ENCODE peak calls at places on chromosome 2, in five cellular contexts. H is Peyer's patch, J is GM23338, P is activated B cell treated with CpG ODN at 0.5 μM for 24 hours, O is foreskin fibroblast. T is an unnamed sample.

GRCh38 chr2:20540587-20541304 is 93.9 kb downstream of the RHOB start:
- DNase-seq in H (peak; percentile 20), J (no peak), P (no peak), O (no peak), T (no peak)

GRCh38 chr2:162244559-162245031 is 1.4 kb upstream of the FAP start:
- DNase-seq in P (no peak), J (no peak), H (no peak), O (peak; percentile 87), T (no peak)

GRCh38 chr2:165877565-165878550 is 75.7 kb downstream of the TTC21B start:
- DNase-seq in P (no peak), O (peak; percentile 70), J (no peak), H (no peak), T (no peak)

GRCh38 chr2:121110924-121111323 is 174.1 kb downstream of the TFCP2L1 start:
- DNase-seq in P (no peak), J (no peak), O (no peak), H (no peak), T (no peak)

GRCh38 chr2:128422571-128422970 is 103.9 kb upstream of the HS6ST1 start:
- DNase-seq in J (no peak), O (peak; percentile 94), P (no peak), H (no peak), T (no peak)

GRCh38 chr2:232321156-232321816 is 57.3 kb upstream of the ALPP start:
- DNase-seq in J (peak; percentile 74), P (no peak), O (no peak), H (peak; percentile 45), T (no peak)

GRCh38 chr2:196252408-196253114 is 81.2 kb upstream of the STK17B start:
- DNase-seq in P (no peak), O (no peak), H (no peak), J (no peak), T (no peak)

GRCh38 chr2:232249096-232249495 is 129.5 kb upstream of the ALPP start:
- DNase-seq in O (no peak), P (no peak), H (no peak), J (no peak), T (no peak)

GRCh38 chr2:174153757-174154680 is 94.3 kb downstream of the OLA1 start:
- DNase-seq in H (no peak), J (no peak), P (no peak), O (peak; percentile 75), T (no peak)

GRCh38 chr2:173427887-173428683 is 73.4 kb downstream of the CDCA7 start:
- DNase-seq in P (no peak), O (peak; percentile 20), H (no peak), J (no peak), T (no peak)

GRCh38 chr2:239548491-239548890 is 147.7 kb upstream of the HDAC4 start:
- DNase-seq in P (no peak), O (no peak), H (no peak), J (no peak), T (peak; percentile 20)

GRCh38 chr2:71129891-71130324 is at the start of gene MCEE:
- DNase-seq in H (peak; percentile 96), P (no peak), O (peak; percentile 77), J (peak; percentile 96), T (peak; percentile 92)

GRCh38 chr2:68971591-68972231 is 2.7 kb upstream of the GKN1 start:
- DNase-seq in P (no peak), O (peak; percentile 92), J (no peak), H (no peak), T (no peak)

GRCh38 chr2:30149513-30149912 is 2.7 kb downstream of the YPEL5 start:
- DNase-seq in O (no peak), J (peak; percentile 80), P (no peak), H (no peak), T (no peak)

GRCh38 chr2:140498360-140498759 is 1632.5 kb downstream of the LRP1B start:
- DNase-seq in J (no peak), O (no peak), P (no peak), H (no peak), T (no peak)

GRCh38 chr2:100200985-100201384 is 58.6 kb upstream of the AFF3 start:
- DNase-seq in P (no peak), J (no peak), H (no peak), O (peak; percentile 9), T (no peak)

GRCh38 chr2:38489846-38490245 is 112.8 kb upstream of the ATL2 start:
- DNase-seq in J (no peak), O (no peak), P (no peak), H (no peak), T (no peak)

GRCh38 chr2:75031171-75031570 is 72.7 kb downstream of the POLE4 start:
- DNase-seq in O (no peak), J (no peak), H (no peak), P (no peak), T (no peak)

GRCh38 chr2:109736177-109736827 is 57.8 kb upstream of the RGPD5 start:
- DNase-seq in J (peak; percentile 53), P (no peak), H (peak; percentile 32), O (peak; percentile 47), T (peak; percentile 43)

GRCh38 chr2:101967826-101968498 is 23.8 kb upstream of the IL1R2 start:
- DNase-seq in O (peak; percentile 66), H (no peak), P (no peak), J (no peak), T (no peak)

DNA sequence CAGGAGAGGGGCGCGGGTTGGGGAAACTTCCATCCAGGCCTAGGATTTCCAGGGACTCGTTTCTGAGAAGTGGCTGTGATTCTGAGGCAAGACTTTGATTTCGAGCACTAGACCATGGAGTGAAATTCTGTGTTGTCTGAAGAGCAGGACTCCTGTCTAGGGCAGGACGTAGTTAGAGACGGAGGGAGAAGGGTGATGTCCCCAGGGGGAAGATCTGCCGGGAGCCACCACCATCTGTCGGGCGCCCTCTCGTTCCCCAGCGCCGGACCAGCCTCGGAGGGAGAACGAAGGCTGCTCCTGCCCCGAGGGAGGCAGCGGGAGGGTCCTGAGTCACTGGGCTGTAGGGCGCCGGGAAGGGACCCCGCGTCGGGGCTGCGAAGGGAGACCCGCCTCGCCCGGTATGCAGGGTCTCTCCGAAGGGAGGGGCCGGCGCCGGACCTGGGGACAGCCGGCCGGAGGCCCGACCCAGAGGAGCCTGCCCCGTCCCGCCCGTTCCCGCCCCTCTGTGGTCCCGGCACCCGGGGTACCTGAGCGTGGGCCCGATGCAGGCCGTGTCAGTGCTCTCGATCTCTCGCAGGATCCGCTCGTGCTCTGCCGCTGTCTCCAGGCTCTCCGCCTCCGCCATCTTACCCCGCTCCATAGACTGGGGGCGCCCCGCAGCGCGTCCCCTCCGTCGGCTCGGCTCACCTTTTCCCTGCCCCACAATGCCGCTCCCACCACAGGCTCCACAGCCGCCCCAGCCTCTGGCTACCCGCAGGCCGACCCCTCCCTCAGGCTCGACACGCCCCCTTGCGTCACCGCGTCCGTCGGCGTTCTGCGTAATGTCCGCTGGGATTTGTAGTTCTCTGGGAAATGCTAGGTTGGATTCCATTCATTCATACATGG is at the start of gene EXOC6B:
- DNase-seq in J (peak; percentile 98), O (peak; percentile 83), P (peak; percentile 79), H (peak; percentile 96), T (peak; percentile 97)
- TF ChIP-seq CTCF in J (no peak), O (no peak), P (no peak), H (no peak), T (no peak)

GRCh38 chr2:234751275-234751938 is 200.4 kb upstream of the SH3BP4 start:
- DNase-seq in J (peak; percentile 50), P (no peak), H (no peak), O (no peak), T (no peak)
- TF ChIP-seq CTCF in J (peak; percentile 69), P (no peak), H (no peak), O (no peak), T (no peak)

GRCh38 chr2:208939852-208940251 is 484.0 kb upstream of the MAP2 start:
- DNase-seq in H (no peak), P (no peak), J (no peak), O (no peak), T (no peak)

GRCh38 chr2:208935531-208935930 is 488.3 kb upstream of the MAP2 start:
- DNase-seq in O (no peak), J (no peak), P (no peak), H (no peak), T (no peak)

GRCh38 chr2:208937521-208937920 is 486.3 kb upstream of the MAP2 start:
- DNase-seq in J (no peak), H (no peak), O (no peak), P (no peak), T (no peak)
- TF ChIP-seq CTCF in J (no peak), H (no peak), O (no peak), P (no peak), T (no peak)

GRCh38 chr2:16378031-16378430 is 287.6 kb downstream of the CYRIA start:
- DNase-seq in H (no peak), J (no peak), O (no peak), P (no peak), T (no peak)
- TF ChIP-seq CTCF in H (no peak), J (no peak), O (no peak), P (no peak), T (no peak)

DNA sequence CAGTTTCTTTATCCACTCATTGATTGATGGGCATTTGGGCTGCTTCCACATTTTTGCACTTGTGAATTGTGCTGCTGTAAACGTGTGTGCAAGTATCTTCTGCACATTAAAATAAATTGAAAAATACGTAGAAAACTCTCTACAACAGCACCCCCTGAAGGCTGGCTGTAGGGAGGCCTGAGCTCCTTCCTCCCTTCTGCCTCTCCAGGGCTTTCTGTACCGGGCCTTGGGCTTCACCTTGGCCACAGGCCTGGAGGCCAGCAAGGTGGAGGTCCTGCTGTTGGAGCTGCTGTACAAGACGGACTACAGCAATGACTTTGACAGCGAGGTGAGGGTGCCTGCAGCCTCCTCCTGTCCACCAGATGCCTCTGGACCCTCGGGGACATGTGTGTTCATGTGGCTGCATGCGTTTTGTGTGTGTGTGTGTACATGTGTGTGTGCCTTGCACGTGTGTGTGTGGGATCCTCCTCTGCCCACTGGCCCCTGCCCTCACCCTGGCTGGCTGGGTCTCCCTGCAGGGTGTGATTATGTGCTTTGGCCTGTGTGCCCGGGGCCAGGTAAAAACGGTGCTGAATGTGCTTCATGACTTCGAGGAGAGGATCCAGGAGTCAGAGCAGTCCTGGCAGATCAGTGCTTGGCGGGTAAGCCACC is 29.2 kb downstream of the MROH2A start:
- DNase-seq in O (no peak), J (no peak), H (peak; percentile 43), P (no peak), T (no peak)
- TF ChIP-seq CTCF in O (no peak), J (peak; percentile 17), H (no peak), P (no peak), T (no peak)